ENCODE peak calls at places on chromosomes 3 and 15, in ten cellular contexts. One of them, this sample, is unnamed.
A peak's percentile ranks its signal among the peaks of the same experiment; 100 is the strongest.

GRCh38 chr3:43171770-43172169 is 65.9 kb upstream of the POMGNT2 start:
- DNase-seq in lung: no peak
- DNase-seq in transverse colon: no peak
- DNase-seq in mammary epithelial cell: no peak
- DNase-seq in AG10803: peak; percentile 25
- DNase-seq in nephron progenitor cell: no peak
- DNase-seq in thoracic aorta: no peak
- DNase-seq in H9: no peak
- DNase-seq in GM12864: no peak
- DNase-seq in AG04449: no peak
- DNase-seq in this sample: no peak

GRCh38 chr3:55332191-55332590 is 154.9 kb downstream of the WNT5A start:
- DNase-seq in mammary epithelial cell: no peak
- DNase-seq in nephron progenitor cell: peak; percentile 15
- DNase-seq in H9: no peak
- DNase-seq in lung: no peak
- DNase-seq in AG10803: no peak
- DNase-seq in AG04449: no peak
- DNase-seq in transverse colon: no peak
- DNase-seq in thoracic aorta: no peak
- DNase-seq in GM12864: no peak
- DNase-seq in this sample: no peak

GRCh38 chr3:33716227-33716626 is 1.8 kb downstream of the CLASP2 start:
- DNase-seq in AG04449: no peak
- DNase-seq in lung: no peak
- DNase-seq in transverse colon: no peak
- DNase-seq in GM12864: no peak
- DNase-seq in nephron progenitor cell: no peak
- DNase-seq in mammary epithelial cell: peak; percentile 9
- DNase-seq in AG10803: no peak
- DNase-seq in H9: no peak
- DNase-seq in thoracic aorta: no peak
- DNase-seq in this sample: no peak

GRCh38 chr15:38708672-38709188 is 144.1 kb upstream of the RASGRP1 start:
- DNase-seq in AG04449: no peak
- DNase-seq in H9: no peak
- DNase-seq in thoracic aorta: no peak
- DNase-seq in AG10803: peak; percentile 72
- DNase-seq in lung: no peak
- DNase-seq in mammary epithelial cell: no peak
- DNase-seq in transverse colon: no peak
- DNase-seq in nephron progenitor cell: no peak
- DNase-seq in GM12864: no peak
- DNase-seq in this sample: no peak

GRCh38 chr3:189724366-189724765 is 93.2 kb downstream of the TP63 start:
- DNase-seq in GM12864: no peak
- DNase-seq in transverse colon: no peak
- DNase-seq in thoracic aorta: no peak
- DNase-seq in AG04449: no peak
- DNase-seq in AG10803: peak; percentile 75
- DNase-seq in nephron progenitor cell: no peak
- DNase-seq in mammary epithelial cell: no peak
- DNase-seq in H9: no peak
- DNase-seq in lung: no peak
- DNase-seq in this sample: no peak

GRCh38 chr3:186107148-186108105 is 1.5 kb downstream of the ETV5 start:
- DNase-seq in H9: peak; percentile 81
- DNase-seq in AG10803: peak; percentile 62
- DNase-seq in GM12864: no peak
- DNase-seq in nephron progenitor cell: peak; percentile 81
- DNase-seq in transverse colon: peak; percentile 51
- DNase-seq in lung: peak; percentile 58
- DNase-seq in AG04449: no peak
- DNase-seq in mammary epithelial cell: peak; percentile 69
- DNase-seq in thoracic aorta: peak; percentile 17
- DNase-seq in this sample: no peak

GRCh38 chr15:65254237-65254820 is 32.4 kb downstream of the PARP16 start:
- DNase-seq in mammary epithelial cell: no peak
- DNase-seq in transverse colon: no peak
- DNase-seq in AG10803: no peak
- DNase-seq in AG04449: no peak
- DNase-seq in GM12864: no peak
- DNase-seq in lung: no peak
- DNase-seq in thoracic aorta: no peak
- DNase-seq in H9: no peak
- DNase-seq in nephron progenitor cell: no peak
- DNase-seq in this sample: no peak

GRCh38 chr3:16311960-16312451 is 47.0 kb downstream of the OXNAD1 start:
- DNase-seq in AG04449: no peak
- DNase-seq in mammary epithelial cell: peak; percentile 88
- DNase-seq in GM12864: no peak
- DNase-seq in AG10803: peak; percentile 55
- DNase-seq in H9: no peak
- DNase-seq in nephron progenitor cell: no peak
- DNase-seq in lung: no peak
- DNase-seq in thoracic aorta: no peak
- DNase-seq in transverse colon: peak; percentile 30
- DNase-seq in this sample: no peak

GRCh38 chr3:139477710-139478640 is 1.7 kb upstream of the RBP2 start:
- DNase-seq in GM12864: no peak
- DNase-seq in H9: no peak
- DNase-seq in AG10803: no peak
- DNase-seq in nephron progenitor cell: no peak
- DNase-seq in thoracic aorta: no peak
- DNase-seq in mammary epithelial cell: no peak
- DNase-seq in lung: no peak
- DNase-seq in AG04449: no peak
- DNase-seq in transverse colon: peak; percentile 28
- DNase-seq in this sample: no peak

GRCh38 chr15:90560229-90560771 is 30.6 kb downstream of the CRTC3 start:
- DNase-seq in lung: no peak
- DNase-seq in transverse colon: peak; percentile 38
- DNase-seq in mammary epithelial cell: peak; percentile 57
- DNase-seq in nephron progenitor cell: no peak
- DNase-seq in H9: no peak
- DNase-seq in AG10803: peak; percentile 99
- DNase-seq in GM12864: no peak
- DNase-seq in AG04449: peak; percentile 94
- DNase-seq in thoracic aorta: peak; percentile 18
- DNase-seq in this sample: peak; percentile 98

GRCh38 chr3:64645236-64645635 is 42.6 kb downstream of the ADAMTS9 start:
- DNase-seq in mammary epithelial cell: no peak
- DNase-seq in GM12864: no peak
- DNase-seq in transverse colon: no peak
- DNase-seq in H9: no peak
- DNase-seq in nephron progenitor cell: no peak
- DNase-seq in AG04449: no peak
- DNase-seq in lung: no peak
- DNase-seq in AG10803: no peak
- DNase-seq in thoracic aorta: no peak
- DNase-seq in this sample: no peak

DNA sequence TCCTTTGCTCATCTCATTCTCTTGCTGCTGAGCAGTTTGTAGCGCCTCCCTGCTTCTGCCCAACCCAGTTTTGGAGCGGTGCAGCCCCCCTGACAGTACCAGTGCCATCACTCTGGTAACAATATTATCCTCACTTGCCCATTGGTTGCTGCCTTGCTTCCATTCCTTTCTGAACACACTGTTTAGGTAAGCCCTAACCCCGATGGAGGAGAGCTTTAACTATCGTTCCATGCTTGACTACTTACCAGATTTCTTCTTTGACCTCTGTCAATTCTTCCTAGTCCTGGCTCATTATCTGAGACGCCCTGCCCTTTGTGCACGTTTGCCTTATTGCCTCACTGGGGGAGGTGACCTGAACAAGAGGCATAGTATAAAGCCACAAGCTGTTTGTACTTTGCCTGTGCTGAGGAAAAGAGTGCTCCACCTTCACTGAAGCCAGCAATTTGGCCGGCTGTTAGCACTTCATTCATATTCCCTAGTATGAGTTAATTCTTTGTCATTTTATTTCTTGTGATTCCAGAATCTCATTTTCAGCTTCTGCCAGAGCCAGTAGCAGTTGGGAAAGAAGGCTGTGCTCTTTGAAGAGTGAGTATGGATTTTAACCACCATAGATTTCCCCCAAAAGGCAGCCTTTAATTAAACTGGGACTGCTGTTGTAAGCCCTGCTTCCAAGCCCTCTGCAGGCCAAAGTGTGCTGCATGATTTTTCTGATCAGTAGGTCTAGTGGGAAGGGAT is 11.9 kb downstream of the ABHD6 start:
- DNase-seq in thoracic aorta: no peak
- DNase-seq in AG04449: no peak
- DNase-seq in AG10803: no peak
- DNase-seq in nephron progenitor cell: peak; percentile 16
- DNase-seq in lung: no peak
- DNase-seq in H9: no peak
- DNase-seq in GM12864: no peak
- DNase-seq in mammary epithelial cell: no peak
- DNase-seq in transverse colon: peak; percentile 81
- DNase-seq in this sample: no peak
- TF ChIP-seq CTCF in thoracic aorta: no peak
- TF ChIP-seq CTCF in AG04449: no peak
- TF ChIP-seq CTCF in AG10803: peak; percentile 36
- TF ChIP-seq CTCF in nephron progenitor cell: peak; percentile 24
- TF ChIP-seq CTCF in lung: no peak
- TF ChIP-seq CTCF in H9: peak; percentile 45
- TF ChIP-seq CTCF in GM12864: no peak
- TF ChIP-seq CTCF in mammary epithelial cell: no peak
- TF ChIP-seq CTCF in transverse colon: no peak
- TF ChIP-seq CTCF in this sample: no peak

DNA sequence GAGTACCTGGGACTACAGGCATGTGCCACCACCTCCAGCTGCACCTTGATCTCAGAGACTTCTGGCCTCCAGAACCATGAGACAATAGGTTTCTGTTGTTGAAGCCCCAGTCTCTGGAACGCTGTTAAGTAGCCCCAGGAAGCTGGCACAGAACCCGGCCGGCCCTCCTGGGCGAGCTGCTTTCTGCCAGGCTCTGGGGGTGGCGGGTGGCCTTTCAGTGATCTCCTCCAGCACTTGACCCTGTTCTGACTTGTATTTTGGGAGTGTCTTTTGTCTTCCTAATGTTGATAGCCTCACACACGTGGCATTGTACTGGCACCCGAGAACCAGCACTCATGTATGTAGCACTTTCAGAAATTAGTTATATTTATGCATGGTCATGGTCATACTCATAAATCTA is 74.1 kb downstream of the TFRC start:
- DNase-seq in mammary epithelial cell: no peak
- DNase-seq in GM12864: no peak
- DNase-seq in AG10803: no peak
- DNase-seq in H9: no peak
- DNase-seq in transverse colon: no peak
- DNase-seq in lung: no peak
- DNase-seq in thoracic aorta: no peak
- DNase-seq in AG04449: no peak
- DNase-seq in nephron progenitor cell: no peak
- DNase-seq in this sample: no peak
- TF ChIP-seq CTCF in mammary epithelial cell: no peak
- TF ChIP-seq CTCF in GM12864: no peak
- TF ChIP-seq CTCF in AG10803: no peak
- TF ChIP-seq CTCF in H9: no peak
- TF ChIP-seq CTCF in transverse colon: no peak
- TF ChIP-seq CTCF in lung: no peak
- TF ChIP-seq CTCF in thoracic aorta: no peak
- TF ChIP-seq CTCF in AG04449: no peak
- TF ChIP-seq CTCF in nephron progenitor cell: no peak
- TF ChIP-seq CTCF in this sample: no peak

GRCh38 chr3:173584093-173584833 is 186.7 kb downstream of the NLGN1 start:
- DNase-seq in H9: peak; percentile 55
- DNase-seq in AG10803: peak; percentile 48
- DNase-seq in AG04449: no peak
- DNase-seq in lung: no peak
- DNase-seq in transverse colon: no peak
- DNase-seq in GM12864: no peak
- DNase-seq in thoracic aorta: no peak
- DNase-seq in nephron progenitor cell: peak; percentile 59
- DNase-seq in mammary epithelial cell: no peak
- DNase-seq in this sample: no peak
- TF ChIP-seq CTCF in H9: peak; percentile 78
- TF ChIP-seq CTCF in AG10803: peak; percentile 87
- TF ChIP-seq CTCF in AG04449: peak; percentile 72
- TF ChIP-seq CTCF in lung: no peak
- TF ChIP-seq CTCF in transverse colon: peak; percentile 52
- TF ChIP-seq CTCF in GM12864: peak; percentile 65
- TF ChIP-seq CTCF in thoracic aorta: peak; percentile 61
- TF ChIP-seq CTCF in nephron progenitor cell: peak; percentile 70
- TF ChIP-seq CTCF in mammary epithelial cell: peak; percentile 66
- TF ChIP-seq CTCF in this sample: peak; percentile 82

DNA sequence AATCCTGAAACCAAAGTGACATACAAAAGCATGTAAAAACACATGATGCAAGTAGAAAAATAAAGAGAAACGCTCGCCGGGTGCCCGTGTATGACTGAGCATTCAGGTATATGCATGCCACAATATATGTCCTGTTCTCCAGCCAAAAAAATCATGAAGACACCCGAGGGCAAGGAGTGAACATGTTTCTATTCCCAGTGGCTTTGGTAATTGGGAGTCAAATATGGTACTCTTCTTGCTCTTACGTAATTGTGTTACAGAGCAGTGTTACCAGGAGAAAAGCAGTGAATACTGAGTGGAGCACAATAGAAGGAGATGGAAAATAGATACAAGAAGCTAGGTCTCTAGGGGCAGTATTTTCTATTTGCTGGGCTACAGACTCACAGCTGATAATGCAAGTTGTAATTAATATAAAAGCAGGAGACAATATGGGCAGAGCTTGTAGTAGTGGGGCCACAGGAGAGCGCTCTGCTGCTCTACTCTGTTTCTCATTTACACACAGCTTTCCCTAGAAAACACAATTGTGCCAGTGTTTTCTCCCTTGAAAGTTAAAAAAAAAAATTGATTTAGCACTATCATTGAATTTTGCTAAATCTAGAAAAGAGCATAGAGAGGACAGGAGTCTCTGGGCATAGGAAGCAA is 13.2 kb downstream of the MEIS2 start:
- DNase-seq in thoracic aorta: no peak
- DNase-seq in transverse colon: no peak
- DNase-seq in nephron progenitor cell: no peak
- DNase-seq in lung: no peak
- DNase-seq in GM12864: no peak
- DNase-seq in AG04449: no peak
- DNase-seq in H9: no peak
- DNase-seq in mammary epithelial cell: no peak
- DNase-seq in AG10803: no peak
- DNase-seq in this sample: no peak
- TF ChIP-seq CTCF in thoracic aorta: no peak
- TF ChIP-seq CTCF in transverse colon: no peak
- TF ChIP-seq CTCF in nephron progenitor cell: no peak
- TF ChIP-seq CTCF in lung: no peak
- TF ChIP-seq CTCF in GM12864: no peak
- TF ChIP-seq CTCF in AG04449: no peak
- TF ChIP-seq CTCF in H9: no peak
- TF ChIP-seq CTCF in mammary epithelial cell: no peak
- TF ChIP-seq CTCF in AG10803: no peak
- TF ChIP-seq CTCF in this sample: no peak

DNA sequence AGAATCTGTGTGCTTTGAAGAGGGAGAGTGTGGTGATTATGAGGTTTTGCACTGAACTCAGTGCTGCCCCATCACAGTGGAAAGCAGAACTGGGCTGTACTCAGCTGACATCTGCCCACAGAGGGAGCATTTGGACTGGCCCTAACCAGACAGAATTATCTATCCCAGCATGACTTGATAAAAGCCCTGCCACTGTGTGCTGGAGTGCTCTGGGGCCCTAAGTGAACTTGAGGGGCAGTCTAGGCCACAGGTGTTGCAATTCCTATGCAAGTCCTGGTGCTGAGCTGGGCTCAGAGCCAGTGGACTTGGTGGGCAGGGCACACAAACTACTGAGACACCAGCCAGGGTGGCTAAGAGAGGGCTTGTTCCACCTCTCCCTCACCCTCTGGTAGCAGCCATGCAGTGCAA is 269.2 kb upstream of the CTNNB1 start:
- DNase-seq in GM12864: no peak
- DNase-seq in AG04449: no peak
- DNase-seq in thoracic aorta: no peak
- DNase-seq in lung: peak; percentile 57
- DNase-seq in nephron progenitor cell: no peak
- DNase-seq in transverse colon: no peak
- DNase-seq in AG10803: no peak
- DNase-seq in mammary epithelial cell: no peak
- DNase-seq in H9: no peak
- DNase-seq in this sample: no peak
- TF ChIP-seq CTCF in GM12864: peak; percentile 9
- TF ChIP-seq CTCF in AG04449: no peak
- TF ChIP-seq CTCF in thoracic aorta: no peak
- TF ChIP-seq CTCF in lung: no peak
- TF ChIP-seq CTCF in nephron progenitor cell: no peak
- TF ChIP-seq CTCF in transverse colon: no peak
- TF ChIP-seq CTCF in AG10803: no peak
- TF ChIP-seq CTCF in mammary epithelial cell: peak; percentile 33
- TF ChIP-seq CTCF in H9: peak; percentile 20
- TF ChIP-seq CTCF in this sample: no peak